ENCODE peak calls at places on chromosomes 3 and 15, in ten cellular contexts. M is esophagus squamous epithelium, D is HCT116, I is tibial nerve, V is transverse colon, N is uterus, G is heart left ventricle, P is IMR-90, K is ovary, C is Peyer's patch. S is an unnamed sample.
A peak's percentile ranks its signal among the peaks of the same experiment; 100 is the strongest.

GRCh38 chr3:87867001-87867400 is 191.8 kb downstream of the CGGBP1 start:
- DNase-seq in M (no peak), K (no peak), I (no peak), G (no peak), C (no peak), V (no peak), D (no peak), P (no peak), N (no peak), S (no peak)

GRCh38 chr15:101810451-101810850 is 1.6 kb upstream of the OR4F15 start:
- DNase-seq in C (no peak), N (no peak), M (no peak), I (no peak), P (no peak), D (no peak), K (no peak), V (no peak), G (no peak), S (no peak)

GRCh38 chr3:128486692-128487537 is 6.1 kb downstream of the GATA2 start:
- DNase-seq in C (no peak), D (no peak), K (no peak), N (peak; percentile 51), M (no peak), P (peak; percentile 41), I (no peak), G (no peak), V (no peak), S (peak; percentile 89)

GRCh38 chr15:36579792-36580431 is 486 bp downstream of the CDIN1 start:
- DNase-seq in C (peak; percentile 55), N (peak; percentile 37), G (peak; percentile 31), M (no peak), D (no peak), I (no peak), V (peak; percentile 27), P (no peak), K (peak; percentile 39), S (peak; percentile 22)

GRCh38 chr3:184154909-184155643 is at the start of gene DVL3:
- DNase-seq in V (peak; percentile 77), N (peak; percentile 57), P (peak; percentile 52), I (peak; percentile 33), D (no peak), K (peak; percentile 74), C (peak; percentile 85), G (peak; percentile 82), M (no peak), S (peak; percentile 78)

GRCh38 chr3:132222868-132223538 is 94.2 kb upstream of the ACP3 start:
- DNase-seq in V (no peak), N (no peak), C (no peak), P (no peak), K (no peak), G (no peak), D (no peak), M (no peak), I (no peak), S (peak; percentile 36)

GRCh38 chr3:175741951-175742350 is 882.8 kb downstream of the NAALADL2 start:
- DNase-seq in N (no peak), P (peak; percentile 56), V (no peak), M (no peak), D (no peak), I (no peak), G (no peak), C (no peak), K (no peak), S (no peak)

GRCh38 chr3:9686050-9686384 is 17.6 kb upstream of the CPNE9 start:
- DNase-seq in I (no peak), D (no peak), V (no peak), K (no peak), N (no peak), G (no peak), C (no peak), M (no peak), P (no peak), S (no peak)

GRCh38 chr3:120528163-120528562 is 68.0 kb upstream of the NDUFB4 start:
- DNase-seq in P (no peak), V (no peak), K (no peak), N (no peak), M (no peak), I (no peak), D (no peak), C (no peak), G (no peak), S (no peak)

GRCh38 chr3:154252759-154253638 is 71.3 kb downstream of the DHX36 start:
- DNase-seq in I (peak; percentile 90), D (peak; percentile 71), G (peak; percentile 87), V (peak; percentile 89), K (peak; percentile 91), M (peak; percentile 2), N (peak; percentile 89), C (peak; percentile 93), P (peak; percentile 84), S (peak; percentile 54)

GRCh38 chr15:71444866-71445590 is 329.8 kb downstream of the THSD4 start:
- DNase-seq in N (no peak), P (peak; percentile 82), I (no peak), C (no peak), M (no peak), K (no peak), D (no peak), V (no peak), G (no peak), S (no peak)

GRCh38 chr3:98589331-98589870 is 4.0 kb downstream of the CPOX start:
- DNase-seq in D (no peak), C (no peak), M (no peak), K (no peak), G (no peak), P (peak; percentile 34), I (no peak), V (no peak), N (no peak), S (no peak)

GRCh38 chr3:24678441-24678865 is 183.8 kb upstream of the THRB start:
- DNase-seq in C (no peak), K (no peak), V (peak; percentile 14), N (peak; percentile 40), I (no peak), M (no peak), G (no peak), D (no peak), P (peak; percentile 74), S (no peak)
- H3K4me3 ChIP-seq in C (no peak overlapping the region), K (no peak overlapping the region), V (no peak overlapping the region), N (no peak overlapping the region), I (no peak overlapping the region), M (no peak overlapping the region), G (no peak overlapping the region), D (no peak overlapping the region), P (no peak overlapping the region), S (no peak overlapping the region)

DNA sequence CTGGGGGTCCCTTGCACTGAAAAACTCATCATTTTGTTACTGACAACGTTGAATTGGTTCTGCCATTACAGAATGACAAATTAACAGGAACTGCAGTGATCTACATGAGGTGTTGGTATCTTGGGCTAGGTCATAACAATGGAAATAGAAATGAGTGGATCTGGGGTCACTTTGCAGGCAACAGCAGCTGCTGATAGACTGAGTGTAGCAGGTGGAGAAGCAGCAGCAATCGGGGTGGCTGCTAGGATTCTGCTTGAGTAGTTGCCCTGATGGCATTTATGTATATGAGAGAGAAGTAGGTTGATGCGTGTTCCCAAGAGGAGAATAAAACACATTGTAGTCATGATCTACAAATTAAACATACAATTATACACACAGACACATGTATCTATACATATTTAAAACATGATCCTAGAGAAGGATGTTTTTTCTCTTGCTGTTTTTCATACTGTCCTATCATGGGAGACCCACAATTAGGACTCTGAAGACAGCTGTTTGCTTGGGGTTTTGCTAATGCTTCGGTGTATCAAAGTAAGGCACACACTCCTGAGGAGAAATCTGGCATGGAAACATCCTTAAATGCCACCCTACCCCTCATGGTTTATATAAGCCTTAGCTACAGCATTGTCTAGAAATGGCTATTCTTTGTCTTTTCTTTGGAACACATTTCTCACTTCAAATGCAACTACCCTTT is 15.8 kb upstream of the THBS1 start:
- DNase-seq in V (no peak), M (no peak), D (no peak), G (no peak), N (no peak), C (no peak), K (no peak), P (no peak), I (no peak), S (no peak)
- TF ChIP-seq CTCF in V (no peak), M (no peak), D (no peak), G (no peak), N (no peak), C (no peak), K (no peak), P (no peak), I (no peak), S (no peak)

DNA sequence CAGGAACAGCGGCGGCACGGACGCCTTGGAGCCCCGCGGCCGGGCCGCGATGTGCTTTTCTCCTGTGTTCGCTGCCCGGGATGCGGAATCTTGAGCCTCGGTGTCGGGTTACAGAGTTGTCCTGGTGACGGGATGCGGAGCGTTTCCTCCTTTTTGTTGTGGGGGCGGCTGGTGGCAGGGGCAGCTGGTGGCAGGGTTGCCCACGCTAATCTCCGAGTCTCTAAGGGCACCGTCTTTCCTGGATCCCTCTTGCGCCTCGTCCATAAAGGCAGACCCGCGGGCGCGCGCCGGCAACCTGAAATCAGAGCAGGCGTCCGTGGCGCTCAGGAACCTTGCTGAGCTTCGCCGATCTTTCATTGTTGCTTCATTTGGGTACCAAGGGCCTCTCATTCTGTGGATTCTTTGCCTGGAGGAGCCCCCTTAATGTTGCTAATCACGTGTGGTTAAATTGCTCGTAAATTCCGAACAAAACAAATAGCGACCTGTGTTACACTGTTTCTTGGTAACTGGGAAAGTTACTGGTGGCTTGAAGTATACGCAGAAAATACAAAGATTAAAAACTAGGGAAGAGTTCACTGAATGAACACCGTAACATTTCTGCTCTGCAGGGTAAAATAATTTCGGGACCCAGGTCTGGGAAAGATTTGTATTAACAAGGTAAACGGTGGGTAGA is 844 bp upstream of the PFN2 start:
- DNase-seq in N (peak; percentile 68), D (peak; percentile 49), K (peak; percentile 71), I (peak; percentile 26), C (peak; percentile 73), P (peak; percentile 64), G (peak; percentile 66), V (peak; percentile 58), M (no peak), S (peak; percentile 92)
- TF ChIP-seq POLR2A in N (no peak), D (peak; percentile 16), K (peak; percentile 3), I (no peak), C (no peak), P (no peak), G (no peak), V (no peak), M (no peak), S (no peak)

GRCh38 chr15:89666858-89667705 is 11.8 kb upstream of the KIF7 start:
- DNase-seq in N (no peak), K (no peak), M (no peak), V (no peak), I (no peak), G (no peak), C (no peak), D (no peak), P (no peak), S (no peak)

GRCh38 chr15:89665449-89666146 is 10.3 kb upstream of the KIF7 start:
- DNase-seq in V (peak; percentile 63), P (peak; percentile 59), C (peak; percentile 66), D (no peak), K (peak; percentile 73), M (no peak), N (peak; percentile 53), G (peak; percentile 70), I (no peak), S (peak; percentile 46)

GRCh38 chr15:89667706-89667960 is 11.5 kb downstream of the PLIN1 start:
- DNase-seq in K (no peak), D (no peak), V (no peak), I (no peak), C (no peak), G (no peak), M (no peak), N (no peak), P (no peak), S (no peak)

GRCh38 chr15:89664951-89665350 is 9.7 kb upstream of the KIF7 start:
- DNase-seq in D (no peak), M (no peak), G (no peak), K (no peak), C (no peak), N (no peak), P (no peak), V (no peak), I (no peak), S (no peak)

GRCh38 chr15:89666147-89666857 is 11.0 kb upstream of the KIF7 start:
- DNase-seq in V (no peak), N (no peak), C (no peak), G (no peak), D (no peak), P (no peak), K (no peak), M (no peak), I (no peak), S (peak; percentile 42)
- H3K4me3 ChIP-seq in V (no peak overlapping the region), N (peak overlapping the region; percentile 34), C (no peak overlapping the region), G (peak overlapping the region; percentile 58), D (no peak overlapping the region), P (no peak overlapping the region), K (no peak overlapping the region), M (peak overlapping the region; percentile 44), I (peak overlapping the region; percentile 45), S (peak overlapping the region; percentile 50)